ENCODE peak calls at places on chromosomes 11 and 22, in ten cellular contexts. H is body of pancreas; V is BJ; D is CD8-positive, alpha-beta memory T cell; Z is lung; K is CD4-positive, CD25-positive, alpha-beta regulatory T cell; G is mammary epithelial cell; A is mucosa of descending colon; J is kidney; S is CD8-positive, alpha-beta T cell. W is an unnamed sample.
A peak's percentile ranks its signal among the peaks of the same experiment; 100 is the strongest.

GRCh38 chr11:67484847-67485311 is 2.1 kb downstream of the AIP start:
- DNase-seq in G (no peak), D (peak; percentile 50), Z (no peak), K (peak; percentile 52), A (peak; percentile 82), V (no peak), H (no peak), J (peak; percentile 76), S (peak; percentile 65), W (no peak)

GRCh38 chr11:74255741-74256369 is 55.6 kb downstream of the P4HA3 start:
- DNase-seq in V (no peak), D (peak; percentile 25), H (peak; percentile 58), A (no peak), K (peak; percentile 27), S (peak; percentile 53), G (peak; percentile 50), J (no peak), Z (peak; percentile 46), W (peak; percentile 61)

GRCh38 chr11:23903044-23903704 is 593.7 kb upstream of the LUZP2 start:
- DNase-seq in A (no peak), G (peak; percentile 75), J (no peak), S (no peak), V (peak; percentile 49), Z (no peak), H (no peak), K (no peak), D (no peak), W (no peak)

GRCh38 chr11:72669527-72669926 is 4.7 kb downstream of the PDE2A start:
- DNase-seq in A (no peak), K (no peak), Z (no peak), S (no peak), G (no peak), V (no peak), D (no peak), H (no peak), J (no peak), W (no peak)

GRCh38 chr11:33013706-33014105 is 2.0 kb upstream of the DEPDC7 start:
- DNase-seq in G (no peak), A (no peak), V (no peak), S (no peak), K (no peak), H (no peak), D (no peak), Z (no peak), J (no peak), W (no peak)

GRCh38 chr22:25403752-25404471 is 160.6 kb upstream of the GRK3 start:
- DNase-seq in H (no peak), G (peak; percentile 21), Z (no peak), S (no peak), A (no peak), K (no peak), J (peak; percentile 43), D (no peak), V (peak; percentile 31), W (no peak)

GRCh38 chr11:114395776-114396175 is 4.5 kb downstream of the C11orf71 start:
- DNase-seq in A (no peak), H (no peak), S (no peak), J (no peak), V (no peak), D (no peak), Z (no peak), K (no peak), G (peak; percentile 25), W (no peak)

GRCh38 chr11:67634366-67635230 is 4.9 kb upstream of the NUDT8 start:
- DNase-seq in D (no peak), Z (no peak), V (no peak), J (peak; percentile 71), H (no peak), K (no peak), S (no peak), A (peak; percentile 83), G (no peak), W (no peak)

GRCh38 chr11:6418958-6419611 is at the start of gene APBB1:
- DNase-seq in J (peak; percentile 86), H (peak; percentile 62), K (peak; percentile 61), S (peak; percentile 67), V (no peak), Z (peak; percentile 56), G (peak; percentile 33), A (no peak), D (peak; percentile 70), W (peak; percentile 77)

GRCh38 chr22:32080904-32081303 is 37.8 kb downstream of the SLC5A1 start:
- DNase-seq in A (no peak), G (peak; percentile 66), K (no peak), S (no peak), Z (no peak), V (no peak), D (no peak), H (no peak), J (no peak), W (peak; percentile 61)

GRCh38 chr11:30488304-30488998 is 97.7 kb downstream of the MPPED2 start:
- DNase-seq in H (peak; percentile 50), J (no peak), V (no peak), K (no peak), A (no peak), G (peak; percentile 6), D (no peak), S (no peak), Z (peak; percentile 58), W (no peak)

GRCh38 chr11:43772733-43773132 is 92.2 kb downstream of the HSD17B12 start:
- DNase-seq in D (no peak), G (no peak), A (no peak), J (no peak), H (no peak), K (no peak), Z (no peak), S (no peak), V (no peak), W (no peak)

GRCh38 chr11:119093951-119094815 is 7.5 kb downstream of the DPAGT1 start:
- DNase-seq in D (peak; percentile 34), H (peak; percentile 34), K (peak; percentile 31), Z (peak; percentile 36), J (peak; percentile 82), G (peak; percentile 39), V (no peak), S (peak; percentile 46), A (peak; percentile 72), W (peak; percentile 46)

GRCh38 chr11:73288197-73288872 is 16.2 kb downstream of the P2RY6 start:
- DNase-seq in K (no peak), V (no peak), S (no peak), Z (no peak), G (no peak), D (no peak), H (no peak), J (peak; percentile 9), A (no peak), W (no peak)

GRCh38 chr11:12963051-12963450 is 46.1 kb upstream of the RASSF10 start:
- DNase-seq in D (no peak), S (no peak), H (no peak), V (no peak), K (no peak), A (no peak), G (no peak), Z (no peak), J (no peak), W (no peak)

GRCh38 chr11:61445535-61445934 is 15.6 kb downstream of the SDHAF2 start:
- DNase-seq in Z (no peak), D (no peak), J (no peak), G (no peak), H (no peak), V (no peak), A (no peak), S (no peak), K (no peak), W (no peak)

GRCh38 chr11:61447601-61448551 is 18.0 kb downstream of the SDHAF2 start:
- DNase-seq in D (no peak), H (no peak), A (no peak), Z (no peak), G (peak; percentile 1), K (no peak), J (no peak), V (no peak), S (no peak), W (no peak)

GRCh38 chr11:61452825-61453224 is 22.9 kb downstream of the SDHAF2 start:
- DNase-seq in A (no peak), S (no peak), D (no peak), H (no peak), Z (no peak), V (no peak), J (no peak), G (no peak), K (no peak), W (no peak)

GRCh38 chr11:61446211-61446651 is 16.3 kb downstream of the SDHAF2 start:
- DNase-seq in A (peak; percentile 83), Z (peak; percentile 89), J (peak; percentile 93), H (peak; percentile 83), D (peak; percentile 33), V (peak; percentile 82), S (peak; percentile 74), K (peak; percentile 35), G (peak; percentile 89), W (peak; percentile 94)

GRCh38 chr11:61448552-61448927 is 18.6 kb downstream of the SDHAF2 start:
- DNase-seq in A (no peak), J (no peak), S (no peak), D (no peak), K (no peak), G (no peak), Z (no peak), H (no peak), V (no peak), W (no peak)
- H3K36me3 ChIP-seq in A (peaks cover 6% of the 10 kb centered on the region), J (peaks cover 20% of the 10 kb centered on the region), S (peaks cover 60% of the 10 kb centered on the region), D (peaks cover 40% of the 10 kb centered on the region), K (peaks cover 62% of the 10 kb centered on the region), G (peaks cover 13% of the 10 kb centered on the region), Z (peaks cover 44% of the 10 kb centered on the region), H (peaks cover 14% of the 10 kb centered on the region), V (peaks cover 13% of the 10 kb centered on the region), W (no peaks in the 10 kb centered on the region)

GRCh38 chr22:19068784-19069271 is 53.4 kb downstream of the DGCR2 start:
- DNase-seq in K (no peak), S (no peak), J (no peak), D (no peak), V (no peak), G (no peak), H (no peak), A (no peak), Z (no peak), W (no peak)
- H3K36me3 ChIP-seq in K (peaks cover 85% of the 10 kb centered on the region), S (peaks cover 38% of the 10 kb centered on the region), J (peaks cover 21% of the 10 kb centered on the region), D (peaks cover 53% of the 10 kb centered on the region), V (peaks cover 18% of the 10 kb centered on the region), G (peaks cover 10% of the 10 kb centered on the region), H (peaks cover 20% of the 10 kb centered on the region), A (peaks cover 8% of the 10 kb centered on the region), Z (peaks cover 50% of the 10 kb centered on the region), W (no peaks in the 10 kb centered on the region)

DNA sequence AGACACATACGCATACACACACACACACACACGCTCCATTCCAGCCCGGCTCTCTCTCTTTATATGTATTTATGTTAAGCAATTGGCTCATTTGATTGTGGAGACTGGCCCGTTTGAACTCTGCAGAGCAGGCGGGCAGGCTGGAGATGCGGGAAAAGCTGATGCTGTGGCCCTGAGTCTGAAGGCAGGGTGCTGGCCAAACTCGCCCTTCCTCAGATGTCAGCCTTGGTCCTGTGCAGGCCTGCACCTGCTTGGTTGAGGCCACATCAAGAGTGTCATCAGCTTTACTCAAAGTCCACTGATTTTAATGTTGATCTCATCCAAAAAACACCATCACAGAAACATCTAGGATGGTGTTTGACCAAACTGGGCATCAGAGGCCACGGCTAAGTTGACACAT is 569.3 kb downstream of the TBC1D22A start:
- DNase-seq in K (no peak), V (no peak), A (no peak), J (no peak), D (no peak), S (no peak), H (no peak), G (no peak), Z (no peak), W (no peak)
- H3K36me3 ChIP-seq in K (no peaks in the 10 kb centered on the region), V (no peaks in the 10 kb centered on the region), A (no peaks in the 10 kb centered on the region), J (no peaks in the 10 kb centered on the region), D (no peaks in the 10 kb centered on the region), S (no peaks in the 10 kb centered on the region), H (no peaks in the 10 kb centered on the region), G (no peaks in the 10 kb centered on the region), Z (no peaks in the 10 kb centered on the region), W (no peaks in the 10 kb centered on the region)

GRCh38 chr22:26494506-26494905 is 10.8 kb downstream of the SRRD start:
- DNase-seq in V (no peak), D (no peak), A (no peak), K (no peak), G (no peak), S (no peak), Z (no peak), H (no peak), J (no peak), W (no peak)
- H3K36me3 ChIP-seq in V (peaks cover 32% of the 10 kb centered on the region), D (peaks cover 71% of the 10 kb centered on the region), A (peaks cover 24% of the 10 kb centered on the region), K (peaks cover 91% of the 10 kb centered on the region), G (peaks cover 45% of the 10 kb centered on the region), S (peaks cover 68% of the 10 kb centered on the region), Z (peaks cover 62% of the 10 kb centered on the region), H (peaks cover 59% of the 10 kb centered on the region), J (peaks cover 51% of the 10 kb centered on the region), W (no peaks in the 10 kb centered on the region)